ENCODE peak calls at places on chromosomes 7 and 10, in five cellular contexts. One of them, this sample, is unnamed.

GRCh38 chr10:12628964-12629766 is 279.8 kb downstream of the CAMK1D start:
- DNase-seq in EH: no peak
- DNase-seq in A172: no peak
- DNase-seq in effector CD4-positive, alpha-beta T cell: no peak
- DNase-seq in NCI-H2029: peak; percentile 5
- DNase-seq in this sample: no peak

GRCh38 chr10:8389630-8390029 is 335.1 kb downstream of the GATA3 start:
- DNase-seq in NCI-H2029: no peak
- DNase-seq in EH: peak; percentile 80
- DNase-seq in A172: peak; percentile 56
- DNase-seq in effector CD4-positive, alpha-beta T cell: no peak
- DNase-seq in this sample: no peak

GRCh38 chr7:127437772-127438330 is 45.3 kb upstream of the ZNF800 start:
- DNase-seq in effector CD4-positive, alpha-beta T cell: no peak
- DNase-seq in EH: peak; percentile 89
- DNase-seq in A172: peak; percentile 71
- DNase-seq in NCI-H2029: no peak
- DNase-seq in this sample: no peak

GRCh38 chr10:58963723-58964124 is 212.7 kb upstream of the PHYHIPL start:
- DNase-seq in effector CD4-positive, alpha-beta T cell: no peak
- DNase-seq in NCI-H2029: no peak
- DNase-seq in A172: no peak
- DNase-seq in EH: no peak
- DNase-seq in this sample: no peak

GRCh38 chr10:132511092-132511491 is 26.5 kb upstream of the INPP5A start:
- DNase-seq in NCI-H2029: no peak
- DNase-seq in effector CD4-positive, alpha-beta T cell: no peak
- DNase-seq in A172: no peak
- DNase-seq in EH: no peak
- DNase-seq in this sample: no peak

GRCh38 chr10:89373916-89374711 is 3.7 kb upstream of the IFIT1B start:
- DNase-seq in effector CD4-positive, alpha-beta T cell: no peak
- DNase-seq in A172: peak; percentile 68
- DNase-seq in NCI-H2029: peak; percentile 54
- DNase-seq in EH: peak; percentile 96
- DNase-seq in this sample: peak; percentile 78

GRCh38 chr10:61215276-61215675 is 237.9 kb downstream of the TMEM26 start:
- DNase-seq in EH: no peak
- DNase-seq in A172: no peak
- DNase-seq in NCI-H2029: no peak
- DNase-seq in effector CD4-positive, alpha-beta T cell: no peak
- DNase-seq in this sample: no peak

GRCh38 chr10:45408421-45409319 is 34.7 kb downstream of the ALOX5 start:
- DNase-seq in EH: no peak
- DNase-seq in NCI-H2029: no peak
- DNase-seq in A172: no peak
- DNase-seq in effector CD4-positive, alpha-beta T cell: no peak
- DNase-seq in this sample: no peak

GRCh38 chr10:100341953-100342626 is 4.9 kb upstream of the SCD start:
- DNase-seq in EH: peak; percentile 75
- DNase-seq in effector CD4-positive, alpha-beta T cell: no peak
- DNase-seq in NCI-H2029: no peak
- DNase-seq in A172: peak; percentile 62
- DNase-seq in this sample: peak; percentile 48

GRCh38 chr7:66250711-66251110 is 45.6 kb downstream of the TPST1 start:
- DNase-seq in A172: peak; percentile 91
- DNase-seq in NCI-H2029: no peak
- DNase-seq in EH: peak; percentile 83
- DNase-seq in effector CD4-positive, alpha-beta T cell: no peak
- DNase-seq in this sample: no peak

GRCh38 chr7:162583-163297 is 29.6 kb upstream of the FAM20C start:
- DNase-seq in A172: no peak
- DNase-seq in NCI-H2029: no peak
- DNase-seq in effector CD4-positive, alpha-beta T cell: no peak
- DNase-seq in EH: peak; percentile 65
- DNase-seq in this sample: no peak

GRCh38 chr10:124825702-124826101 is 24.1 kb downstream of the ABRAXAS2 start:
- DNase-seq in A172: no peak
- DNase-seq in NCI-H2029: no peak
- DNase-seq in EH: no peak
- DNase-seq in effector CD4-positive, alpha-beta T cell: no peak
- DNase-seq in this sample: no peak

GRCh38 chr7:10708447-10708846 is 265.2 kb upstream of the PHF14 start:
- DNase-seq in NCI-H2029: no peak
- DNase-seq in effector CD4-positive, alpha-beta T cell: no peak
- DNase-seq in A172: peak; percentile 52
- DNase-seq in EH: no peak
- DNase-seq in this sample: no peak

This sample was measured in MG63.